ENCODE peak calls at places on chromosomes 4 and X, in ten cellular contexts. E is NCI-H2029 treated with DMSO at 0.1 percent for 48 hours; P is aorta; Q is dorsolateral prefrontal cortex; K is stimulated activated CD4-positive, alpha-beta T cell treated with anti-CD3 and anti-CD28 coated beads, Interleukin-12 subunit alpha, Interleukin-12 subunit beta, amount 100 ng/mL, for 4 hours; C is transverse colon; V is ELR; S is activated T-cell treated with anti-CD3 and anti-CD28 coated beads, Interleukin-2, amount 50 U/mL, for 72 hours; O is left colon; U is breast epithelium. T is an unnamed sample.

GRCh38 chr4:101019941-101020401 is 327.4 kb downstream of the PPP3CA start:
- DNase-seq in P (no peak), U (no peak), Q (no peak), C (no peak), K (no peak), S (peak), E (no peak), V (peak), O (no peak), T (no peak)

GRCh38 chr4:38769441-38770210 is 13.2 kb downstream of the TLR10 start:
- DNase-seq in P (no peak), S (no peak), U (no peak), E (no peak), Q (no peak), V (no peak), C (no peak), K (no peak), O (no peak), T (no peak)

GRCh38 chr4:162131256-162131655 is 32.5 kb downstream of the FSTL5 start:
- DNase-seq in O (no peak), V (peak), U (no peak), P (no peak), E (no peak), K (no peak), S (no peak), Q (no peak), C (no peak), T (no peak)

GRCh38 chrX:123753656-123754350 is 21.0 kb upstream of the THOC2 start:
- DNase-seq in O (no peak), P (no peak), K (no peak), Q (no peak), V (no peak), U (no peak), E (no peak), S (no peak), C (no peak), T (no peak)

GRCh38 chr4:17055788-17056187 is 157.3 kb upstream of the LDB2 start:
- DNase-seq in K (no peak), S (no peak), Q (peak), V (peak), C (no peak), O (no peak), P (no peak), U (no peak), E (no peak), T (no peak)

GRCh38 chrX:148905376-148905775 is 405.0 kb downstream of the AFF2 start:
- DNase-seq in S (no peak), P (no peak), V (no peak), Q (no peak), U (no peak), E (no peak), K (no peak), C (no peak), O (no peak), T (no peak)

GRCh38 chr4:48247142-48247877 is 22.3 kb downstream of the TEC start:
- DNase-seq in Q (no peak), P (no peak), O (no peak), U (no peak), E (no peak), K (no peak), V (no peak), C (no peak), S (no peak), T (no peak)

GRCh38 chrX:17861496-17862011 is 456 bp upstream of the RAI2 start:
- DNase-seq in V (no peak), S (no peak), U (no peak), Q (no peak), E (no peak), K (no peak), C (no peak), P (no peak), O (no peak), T (no peak)

GRCh38 chr4:142035556-142035955 is 399.2 kb downstream of the IL15 start:
- DNase-seq in O (no peak), C (no peak), E (no peak), U (no peak), S (no peak), K (no peak), P (no peak), V (no peak), Q (no peak), T (no peak)

GRCh38 chr4:9875516-9875915 is 94.1 kb downstream of the DRD5 start:
- DNase-seq in S (no peak), O (no peak), K (no peak), V (no peak), U (no peak), Q (no peak), E (no peak), P (no peak), C (no peak), T (no peak)

GRCh38 chr4:173509031-173510001 is 20.7 kb downstream of the HAND2 start:
- DNase-seq in Q (no peak), S (no peak), K (no peak), O (peak), V (peak), C (no peak), E (no peak), U (no peak), P (peak), T (no peak)

GRCh38 chr4:1192493-1193205 is 20.3 kb upstream of the SPON2 start:
- DNase-seq in P (peak), C (peak), O (peak), K (no peak), Q (peak), U (peak), S (no peak), V (peak), E (no peak), T (no peak)

GRCh38 chrX:128460835-128461234 is 408.6 kb upstream of the ACTRT1 start:
- DNase-seq in K (no peak), C (no peak), Q (no peak), V (no peak), S (no peak), O (no peak), U (no peak), P (no peak), E (no peak), T (no peak)

GRCh38 chr4:144356941-144357381 is 216.4 kb upstream of the GYPA start:
- DNase-seq in C (no peak), Q (no peak), V (no peak), U (no peak), S (no peak), P (no peak), K (no peak), E (no peak), O (no peak), T (no peak)

GRCh38 chr4:78061939-78062603 is 4.9 kb downstream of the FRAS1 start:
- DNase-seq in P (no peak), S (no peak), Q (no peak), E (no peak), U (no peak), K (no peak), V (no peak), C (no peak), O (no peak), T (no peak)

GRCh38 chr4:185082549-185082948 is 60.5 kb upstream of the SLC25A4 start:
- DNase-seq in C (no peak), E (no peak), P (no peak), Q (no peak), U (no peak), O (no peak), V (peak), S (no peak), K (no peak), T (no peak)

GRCh38 chr4:110224812-110225211 is 26.4 kb upstream of the ELOVL6 start:
- DNase-seq in U (no peak), O (no peak), Q (no peak), C (no peak), V (no peak), S (no peak), P (no peak), K (no peak), E (no peak), T (no peak)

GRCh38 chrX:147522986-147523385 is 388.7 kb upstream of the FMR1 start:
- DNase-seq in K (no peak), S (no peak), C (no peak), V (no peak), E (no peak), P (no peak), Q (no peak), O (no peak), U (no peak), T (no peak)

GRCh38 chrX:119181491-119181890 is 53.9 kb upstream of the KIAA1210 start:
- DNase-seq in Q (no peak), E (no peak), K (no peak), S (no peak), C (peak), U (no peak), V (peak), O (peak), P (no peak), T (no peak)

GRCh38 chrX:12975670-12975965 is 708 bp downstream of the TMSB4X start:
- DNase-seq in O (no peak), E (no peak), U (no peak), S (no peak), C (no peak), Q (no peak), K (no peak), V (peak), P (peak), T (no peak)

GRCh38 chr4:6200922-6201362 is 593 bp upstream of the JAKMIP1 start:
- DNase-seq in E (peak), O (peak), C (no peak), U (no peak), S (no peak), Q (no peak), P (no peak), K (no peak), V (no peak), T (no peak)

GRCh38 chr4:109729563-109730293 is at the start of gene PLA2G12A:
- DNase-seq in O (peak), V (peak), Q (peak), K (peak), S (peak), C (peak), P (peak), E (peak), U (peak), T (peak)

GRCh38 chr4:40196724-40197281 is at the start of gene RHOH:
- DNase-seq in C (peak), S (peak), U (no peak), P (no peak), E (no peak), K (peak), O (peak), Q (no peak), V (no peak), T (no peak)

GRCh38 chr4:8391972-8392371 is 48.6 kb downstream of the ACOX3 start:
- DNase-seq in E (no peak), V (peak), C (peak), K (no peak), U (no peak), O (peak), Q (peak), S (peak), P (no peak), T (no peak)

GRCh38 chrX:95058815-95059214 is 1384.8 kb downstream of the FAM133A start:
- DNase-seq in U (no peak), K (no peak), P (no peak), C (no peak), O (no peak), V (peak), E (no peak), Q (no peak), S (no peak), T (no peak)

GRCh38 chr4:53656421-53656981 is 65.2 kb upstream of the LNX1 start:
- DNase-seq in C (no peak), P (no peak), K (no peak), S (no peak), U (no peak), Q (no peak), E (no peak), V (peak), O (no peak), T (no peak)

GRCh38 chr4:7161721-7162214 is 30.6 kb upstream of the SORCS2 start:
- DNase-seq in P (no peak), U (peak), V (no peak), S (no peak), C (no peak), O (no peak), E (no peak), K (no peak), Q (peak), T (no peak)

GRCh38 chr4:173457893-173458292 is 59.0 kb upstream of the SCRG1 start:
- DNase-seq in S (no peak), U (no peak), C (no peak), V (no peak), Q (no peak), O (no peak), K (no peak), P (no peak), E (no peak), T (no peak)

GRCh38 chrX:7904557-7904956 is 22.7 kb downstream of the PNPLA4 start:
- DNase-seq in C (no peak), P (no peak), V (peak), K (no peak), S (no peak), O (no peak), Q (no peak), E (no peak), U (no peak), T (no peak)

GRCh38 chr4:118923891-118924290 is 35.2 kb downstream of the SYNPO2 start:
- DNase-seq in C (no peak), U (no peak), V (no peak), E (no peak), K (no peak), Q (no peak), O (no peak), S (no peak), P (no peak), T (no peak)

GRCh38 chr4:148166132-148166531 is 276.1 kb downstream of the NR3C2 start:
- DNase-seq in U (no peak), S (no peak), Q (no peak), K (no peak), O (no peak), P (peak), E (no peak), C (no peak), V (no peak), T (no peak)

GRCh38 chr4:14529653-14530052 is 472.6 kb upstream of the CPEB2 start:
- DNase-seq in V (peak), O (no peak), E (peak), K (no peak), C (no peak), Q (no peak), S (no peak), P (no peak), U (no peak), T (no peak)

T was measured in anterior cingulate cortex.